ENCODE peak calls at places on chromosomes 5 and 9, in six cellular contexts. B, D, S, T, V and A are unnamed samples. For H3K4me1, the result is how much of the 10 kb centered on the place peaks cover.

GRCh38 chr5:41115281-41115680 is 44.1 kb upstream of the MROH2B start:
- DNase-seq in V (no peak), B (no peak), S (no peak), T (peak), D (no peak), A (no peak)

GRCh38 chr5:78592735-78593386 is 55.7 kb downstream of the LHFPL2 start:
- DNase-seq in V (no peak), B (no peak), S (no peak), T (no peak), D (no peak), A (no peak)

GRCh38 chr5:127386557-127386956 is 96.0 kb downstream of the MEGF10 start:
- DNase-seq in T (no peak), B (no peak), D (no peak), V (no peak), S (no peak), A (no peak)

GRCh38 chr9:83670381-83670780 is 37.4 kb downstream of the UBQLN1 start:
- DNase-seq in T (no peak), B (no peak), D (no peak), V (no peak), S (no peak), A (no peak)

GRCh38 chr9:114016101-114016500 is 62.0 kb downstream of the AMBP start:
- DNase-seq in T (no peak), B (peak), D (no peak), V (no peak), S (peak), A (no peak)

GRCh38 chr9:115127191-115127817 is 9.3 kb upstream of the TNC start:
- DNase-seq in S (no peak), D (no peak), B (no peak), V (no peak), T (no peak), A (no peak)

GRCh38 chr9:122835313-122835731 is 6.9 kb upstream of the PDCL start:
- DNase-seq in S (no peak), B (no peak), T (peak), D (no peak), V (no peak), A (no peak)

GRCh38 chr5:25009063-25009462 is 364.3 kb upstream of the CDH10 start:
- DNase-seq in D (no peak), B (no peak), T (no peak), S (no peak), V (no peak), A (no peak)

GRCh38 chr5:10471672-10472071 is 30.0 kb downstream of the ROPN1L start:
- DNase-seq in B (no peak), S (no peak), V (no peak), T (no peak), D (no peak), A (no peak)

GRCh38 chr5:16727937-16728336 is 111.1 kb upstream of the RETREG1 start:
- DNase-seq in V (peak), T (no peak), B (no peak), S (no peak), D (no peak), A (peak)

GRCh38 chr5:90131734-90132133 is 277.8 kb downstream of the CETN3 start:
- DNase-seq in T (no peak), B (no peak), D (no peak), S (no peak), V (no peak), A (no peak)

GRCh38 chr5:136030252-136030651 is 1.5 kb downstream of the TGFBI start:
- DNase-seq in V (no peak), S (no peak), B (peak), T (no peak), D (no peak), A (no peak)

GRCh38 chr5:10286552-10287227 is 21.0 kb downstream of the CMBL start:
- DNase-seq in T (no peak), S (no peak), B (no peak), D (no peak), V (no peak), A (no peak)

GRCh38 chr9:18317896-18318295 is 156.1 kb upstream of the ADAMTSL1 start:
- DNase-seq in T (no peak), S (no peak), V (no peak), B (no peak), D (no peak), A (no peak)

GRCh38 chr5:94562327-94562971 is 56.0 kb downstream of the KIAA0825 start:
- DNase-seq in S (no peak), T (no peak), D (no peak), B (no peak), V (no peak), A (no peak)

GRCh38 chr5:81506900-81507588 is 113.1 kb upstream of the ACOT12 start:
- DNase-seq in V (peak), S (no peak), B (no peak), T (peak), D (no peak), A (no peak)

GRCh38 chr5:112643339-112643971 is 94.2 kb upstream of the APC start:
- DNase-seq in B (no peak), V (no peak), S (no peak), T (no peak), D (no peak), A (no peak)

GRCh38 chr5:111074244-111074643 is 2.7 kb downstream of the TSLP start:
- DNase-seq in B (no peak), V (no peak), T (no peak), S (no peak), D (no peak), A (no peak)

GRCh38 chr5:24703934-24704333 is 59.2 kb upstream of the CDH10 start:
- DNase-seq in T (no peak), D (no peak), S (no peak), B (no peak), V (no peak), A (no peak)

GRCh38 chr9:100099722-100100042 is 639 bp downstream of the INVS start:
- DNase-seq in V (no peak), S (no peak), T (peak), B (no peak), D (no peak), A (peak)

GRCh38 chr9:1319436-1319835 is 269.3 kb downstream of the DMRT2 start:
- DNase-seq in S (no peak), B (no peak), D (no peak), T (no peak), V (no peak), A (no peak)

GRCh38 chr5:172852490-172853354 is 18.7 kb downstream of the ERGIC1 start:
- DNase-seq in V (no peak), D (no peak), T (no peak), B (no peak), S (no peak), A (no peak)

GRCh38 chr9:26669641-26670040 is 223.0 kb downstream of the CAAP1 start:
- DNase-seq in B (no peak), V (no peak), D (no peak), T (no peak), S (no peak), A (no peak)

GRCh38 chr5:43619380-43619779 is 16.4 kb downstream of the NNT start:
- DNase-seq in B (no peak), V (no peak), S (no peak), D (no peak), T (no peak), A (no peak)

GRCh38 chr5:154618696-154619095 is 136.5 kb upstream of the LARP1 start:
- DNase-seq in T (no peak), V (no peak), D (no peak), B (no peak), S (no peak), A (no peak)

GRCh38 chr5:111379391-111379816 is 132.9 kb downstream of the STARD4 start:
- DNase-seq in T (no peak), B (no peak), V (no peak), D (no peak), S (no peak), A (no peak)

GRCh38 chr5:146828385-146828784 is 50.2 kb downstream of the PPP2R2B start:
- DNase-seq in T (no peak), S (no peak), B (no peak), V (no peak), D (no peak), A (no peak)

GRCh38 chr9:13502503-13502902 is 223.0 kb upstream of the MPDZ start:
- DNase-seq in B (no peak), S (no peak), D (peak), V (no peak), T (no peak), A (no peak)

GRCh38 chr9:123996731-123997421 is 14.7 kb upstream of the LHX2 start:
- DNase-seq in D (no peak), T (peak), S (no peak), V (no peak), B (peak), A (no peak)

GRCh38 chr5:64789457-64789856 is 20.7 kb downstream of the CWC27 start:
- DNase-seq in S (no peak), T (no peak), V (no peak), D (no peak), B (no peak), A (no peak)

GRCh38 chr9:16484178-16484577 is 386.3 kb downstream of the BNC2 start:
- DNase-seq in V (no peak), D (no peak), B (no peak), S (no peak), T (no peak), A (no peak)

GRCh38 chr9:114529285-114529684 is 24.0 kb upstream of the WHRN start:
- DNase-seq in S (no peak), V (no peak), D (no peak), T (no peak), B (no peak), A (no peak)

GRCh38 chr9:91834740-91835139 is 115.3 kb downstream of the ROR2 start:
- DNase-seq in B (no peak), V (no peak), D (peak), T (no peak), S (no peak), A (no peak)

GRCh38 chr5:180599981-180600553 is 8.8 kb upstream of the SCGB3A1 start:
- DNase-seq in B (no peak), T (no peak), V (no peak), D (peak), S (no peak), A (no peak)

GRCh38 chr5:154209591-154210081 is 19.1 kb downstream of the GALNT10 start:
- DNase-seq in T (no peak), B (no peak), S (no peak), V (no peak), D (no peak), A (no peak)

GRCh38 chr5:144068926-144069325 is 101.5 kb downstream of the YIPF5 start:
- DNase-seq in B (no peak), T (no peak), S (no peak), D (no peak), V (no peak), A (no peak)

GRCh38 chr5:58871648-58872242 is 288.9 kb downstream of the RAB3C start:
- DNase-seq in T (peak), B (no peak), S (no peak), V (peak), D (no peak), A (no peak)

DNA sequence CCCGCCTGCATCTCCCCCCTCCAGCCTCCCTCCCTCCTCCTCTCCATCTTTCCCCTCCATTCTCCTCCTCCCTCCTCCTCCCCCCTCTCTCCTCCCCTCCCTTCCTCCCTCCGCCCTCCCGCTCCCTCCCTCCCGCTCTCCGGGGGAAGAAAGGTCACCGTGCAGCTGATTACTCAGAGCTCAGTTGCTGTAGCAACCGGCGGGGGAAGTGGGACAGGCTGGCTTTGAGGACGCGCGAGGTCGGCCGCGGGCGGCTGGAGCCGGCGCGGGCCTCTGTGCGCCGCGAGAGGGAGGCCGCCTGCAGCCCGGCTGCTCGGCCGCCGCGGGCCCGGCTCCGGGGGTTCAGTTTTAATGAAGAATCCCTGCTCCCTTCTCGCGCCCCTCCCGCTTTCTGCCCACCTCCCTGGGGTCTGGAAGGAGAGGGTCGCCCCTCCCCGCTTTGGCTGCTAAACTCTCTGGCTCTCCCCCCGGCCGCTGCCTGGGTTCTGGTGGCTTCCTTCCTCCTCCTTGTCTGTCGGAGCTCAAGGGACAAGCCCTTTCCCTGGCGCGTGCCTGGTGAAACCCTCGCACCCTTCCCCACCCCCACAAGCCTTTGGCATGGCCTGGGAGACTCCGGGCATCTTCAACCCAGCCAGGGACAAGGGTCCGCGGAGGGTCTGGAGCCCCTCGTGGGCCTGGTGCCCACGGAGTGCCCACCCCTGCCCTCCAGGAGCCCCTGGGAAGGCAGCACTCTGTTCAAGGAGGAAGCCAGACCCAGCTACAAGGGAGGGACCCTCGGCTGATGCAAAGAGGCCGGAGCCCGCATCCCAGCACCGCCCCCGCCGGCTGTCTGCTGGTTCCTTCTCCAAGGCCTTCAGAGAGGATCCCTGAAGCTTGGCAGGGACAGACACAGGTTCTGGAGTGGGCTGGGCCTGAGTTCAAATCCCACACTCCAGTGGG is 160.3 kb downstream of the C9orf50 start:
- DNase-seq in B (peak), S (peak), D (peak), T (peak), V (peak), A (peak)
- H3K4me1 ChIP-seq in B (half or more), S (under half), D (under half), T (under half), V (under half), A (under half)

GRCh38 chr9:110641350-110641749 is 27.2 kb upstream of the MUSK start:
- DNase-seq in B (no peak), S (no peak), T (no peak), D (no peak), V (no peak), A (no peak)
- TF ChIP-seq CTCF in B (no peak), S (no peak), T (no peak), D (no peak), V (no peak), A (no peak)

DNA sequence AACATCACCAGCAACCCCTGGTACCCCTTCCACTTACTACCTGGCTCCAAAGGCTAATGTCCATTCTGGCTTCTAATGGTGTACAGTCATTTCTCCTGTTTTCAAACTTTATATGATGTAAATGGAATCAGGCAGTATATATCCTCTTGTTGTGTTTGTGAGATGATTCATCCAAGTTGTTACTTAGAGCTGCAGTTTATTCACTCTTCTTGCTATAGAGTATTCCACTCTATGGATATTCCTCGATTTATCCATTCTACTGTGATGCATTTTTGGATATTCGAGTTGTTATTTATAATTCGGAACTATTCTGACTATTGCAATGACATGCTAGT is 32.4 kb downstream of the IRF1 start:
- DNase-seq in T (no peak), B (no peak), S (no peak), V (no peak), D (no peak), A (no peak)
- H3K4me1 ChIP-seq in T (under half), B (half or more), S (under half), V (under half), D (half or more), A (half or more)

GRCh38 chr9:136264046-136264802 is 18.6 kb upstream of the QSOX2 start:
- DNase-seq in B (no peak), T (no peak), D (peak), S (no peak), V (no peak), A (no peak)
- TF ChIP-seq CTCF in B (no peak), T (peak), D (no peak), S (no peak), V (no peak), A (no peak)

DNA sequence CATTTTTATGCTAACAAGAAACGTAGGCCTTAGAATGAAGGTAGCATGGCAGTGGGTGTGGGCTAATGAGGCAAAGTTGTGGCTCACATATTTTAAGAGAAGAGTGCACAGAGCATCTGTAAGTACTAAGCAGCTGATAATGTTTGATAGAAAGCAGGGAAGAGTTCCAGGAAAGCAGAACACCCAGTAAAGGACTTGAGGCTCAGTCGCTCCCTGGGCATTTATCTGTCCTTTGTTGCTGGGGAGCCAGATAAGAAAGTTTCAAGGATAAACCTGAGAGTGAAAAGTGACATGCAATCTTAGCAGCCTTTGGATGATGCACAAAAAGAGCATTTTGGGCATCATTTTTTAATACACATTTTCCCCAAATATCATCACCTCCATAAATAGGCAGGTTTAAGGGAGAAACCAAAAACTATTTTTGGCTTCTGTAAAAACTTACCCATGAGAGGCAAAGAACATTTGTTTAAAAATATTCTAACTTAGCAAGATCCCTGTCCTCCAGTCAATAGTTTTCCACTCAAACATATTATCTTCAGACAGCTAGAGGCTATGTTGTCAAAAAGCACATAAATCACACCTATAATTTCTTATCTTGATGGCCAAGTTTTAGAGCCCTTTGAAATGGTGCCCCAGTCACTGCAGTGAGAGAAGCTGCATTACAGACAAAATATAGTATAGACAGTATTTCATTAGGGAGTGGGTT is 3.4 kb downstream of the FREM1 start:
- DNase-seq in S (no peak), T (no peak), D (no peak), B (no peak), V (no peak), A (no peak)
- H3K4me1 ChIP-seq in S (half or more), T (half or more), D (under half), B (under half), V (under half), A (under half)

DNA sequence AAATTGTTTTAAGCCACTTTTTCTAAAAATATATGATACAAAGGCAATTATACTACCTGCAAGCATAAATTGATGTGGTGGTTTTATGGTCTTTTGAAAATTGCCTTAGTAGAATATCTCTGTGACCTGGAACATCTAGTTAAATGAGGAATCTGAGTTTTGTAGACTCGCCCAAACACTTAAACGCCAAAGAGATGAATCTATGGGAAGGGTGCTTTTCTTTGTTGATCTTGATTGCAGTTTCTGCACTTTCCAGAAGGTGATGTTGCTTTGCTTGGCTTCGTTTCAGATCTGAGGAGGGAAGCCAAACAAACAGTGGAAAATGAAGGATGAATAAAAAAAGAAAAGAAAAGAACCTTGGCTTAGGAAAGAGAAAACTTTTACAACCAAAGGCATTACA is 1021.3 kb downstream of the NR2F1-AS1 start:
- DNase-seq in V (no peak), S (no peak), D (no peak), B (no peak), T (peak), A (no peak)
- TF ChIP-seq CTCF in V (no peak), S (no peak), D (no peak), B (no peak), T (peak), A (no peak)

DNA sequence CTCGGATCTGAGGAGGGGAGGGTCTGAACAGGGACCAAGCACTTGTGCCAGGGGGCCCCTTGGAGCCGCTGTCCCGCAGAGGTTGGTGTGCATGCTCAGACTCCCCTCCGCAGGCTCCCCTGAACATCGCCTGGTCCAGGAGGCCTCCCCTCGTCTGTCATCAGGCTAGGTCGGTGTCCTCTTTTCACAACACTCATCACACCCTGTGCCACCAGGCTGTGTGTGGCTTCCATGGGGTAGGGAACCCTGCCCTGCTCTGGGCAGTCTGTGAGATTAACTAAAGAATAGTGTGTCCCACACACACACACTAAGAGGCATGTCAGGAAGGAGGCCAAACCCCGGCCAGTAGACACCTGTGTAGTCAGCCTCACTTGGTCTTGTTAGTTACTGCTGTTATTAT is 119.3 kb downstream of the C5orf15 start:
- DNase-seq in T (no peak), V (no peak), D (no peak), B (no peak), S (no peak), A (no peak)
- H3K4me1 ChIP-seq in T (under half), V (under half), D (under half), B (under half), S (under half), A (under half)

GRCh38 chr5:119074419-119074818 is 3.5 kb downstream of the DMXL1 start:
- DNase-seq in S (no peak), V (no peak), T (no peak), B (no peak), D (no peak), A (no peak)

GRCh38 chr5:119072496-119072895 is 1.6 kb downstream of the DMXL1 start:
- DNase-seq in D (no peak), B (no peak), V (no peak), S (no peak), T (no peak), A (no peak)

GRCh38 chr5:119071573-119071874 is 637 bp downstream of the DMXL1 start:
- DNase-seq in T (peak), V (no peak), S (no peak), B (no peak), D (no peak), A (no peak)

GRCh38 chr5:119070578-119070827 is 384 bp upstream of the DMXL1 start:
- DNase-seq in V (no peak), S (peak), T (peak), D (peak), B (peak), A (peak)

GRCh38 chr5:119070828-119071572 is at the start of gene DMXL1:
- DNase-seq in V (peak), S (peak), B (peak), T (peak), D (peak), A (peak)
- TF ChIP-seq CTCF in V (no peak), S (no peak), B (no peak), T (no peak), D (no peak), A (no peak)